ENCODE peak calls at places on chromosomes 4 and X, in seven cellular contexts. One of them, this sample, is unnamed.

GRCh38 chr4:89619230-89619962 is 217.6 kb downstream of the SNCA start:
- DNase-seq in IMR-90: no peak
- DNase-seq in trophoblast cell: no peak
- DNase-seq in mesendoderm: no peak
- DNase-seq in H1: no peak
- DNase-seq in neuronal stem cell: no peak
- DNase-seq in H9: no peak
- DNase-seq in this sample: peak; percentile 17

GRCh38 chrX:19046343-19047215 is 62.7 kb upstream of the PHKA2 start:
- DNase-seq in H9: no peak
- DNase-seq in mesendoderm: no peak
- DNase-seq in H1: no peak
- DNase-seq in neuronal stem cell: no peak
- DNase-seq in trophoblast cell: no peak
- DNase-seq in IMR-90: peak; percentile 71
- DNase-seq in this sample: peak; percentile 12

GRCh38 chr4:149344436-149344835 is 471.2 kb downstream of the IQCM start:
- DNase-seq in IMR-90: peak; percentile 34
- DNase-seq in H1: no peak
- DNase-seq in trophoblast cell: no peak
- DNase-seq in H9: no peak
- DNase-seq in neuronal stem cell: no peak
- DNase-seq in mesendoderm: no peak
- DNase-seq in this sample: peak; percentile 47

GRCh38 chrX:134502686-134503085 is 42.7 kb downstream of the HPRT1 start:
- DNase-seq in IMR-90: peak; percentile 69
- DNase-seq in H1: no peak
- DNase-seq in neuronal stem cell: no peak
- DNase-seq in H9: no peak
- DNase-seq in trophoblast cell: no peak
- DNase-seq in mesendoderm: no peak
- DNase-seq in this sample: peak; percentile 57

GRCh38 chrX:38891641-38892413 is 90.6 kb downstream of the MID1IP1 start:
- DNase-seq in H1: no peak
- DNase-seq in IMR-90: peak; percentile 75
- DNase-seq in H9: no peak
- DNase-seq in mesendoderm: peak; percentile 36
- DNase-seq in neuronal stem cell: no peak
- DNase-seq in trophoblast cell: no peak
- DNase-seq in this sample: peak; percentile 10

GRCh38 chr4:22957774-22958173 is 265.0 kb downstream of the GBA3 start:
- DNase-seq in neuronal stem cell: no peak
- DNase-seq in IMR-90: no peak
- DNase-seq in H1: no peak
- DNase-seq in mesendoderm: no peak
- DNase-seq in trophoblast cell: no peak
- DNase-seq in H9: no peak
- DNase-seq in this sample: no peak

GRCh38 chr4:101856149-101856548 is 65.6 kb downstream of the BANK1 start:
- DNase-seq in H9: no peak
- DNase-seq in trophoblast cell: no peak
- DNase-seq in neuronal stem cell: no peak
- DNase-seq in H1: no peak
- DNase-seq in IMR-90: no peak
- DNase-seq in mesendoderm: no peak
- DNase-seq in this sample: no peak

GRCh38 chr4:36243355-36244256 is 708 bp downstream of the ARAP2 start:
- DNase-seq in mesendoderm: peak; percentile 49
- DNase-seq in H1: peak; percentile 67
- DNase-seq in IMR-90: peak; percentile 1
- DNase-seq in neuronal stem cell: peak; percentile 29
- DNase-seq in trophoblast cell: peak; percentile 66
- DNase-seq in H9: peak; percentile 32
- DNase-seq in this sample: peak; percentile 25

GRCh38 chr4:78652282-78652876 is 100.8 kb downstream of the ANXA3 start:
- DNase-seq in IMR-90: no peak
- DNase-seq in trophoblast cell: no peak
- DNase-seq in mesendoderm: no peak
- DNase-seq in H1: no peak
- DNase-seq in H9: no peak
- DNase-seq in neuronal stem cell: no peak
- DNase-seq in this sample: no peak

GRCh38 chrX:107836958-107837357 is 11.3 kb downstream of the MID2 start:
- DNase-seq in neuronal stem cell: no peak
- DNase-seq in H1: no peak
- DNase-seq in mesendoderm: no peak
- DNase-seq in H9: no peak
- DNase-seq in trophoblast cell: no peak
- DNase-seq in IMR-90: no peak
- DNase-seq in this sample: peak; percentile 24

GRCh38 chr4:151356510-151356909 is 31.1 kb upstream of the SH3D19 start:
- DNase-seq in mesendoderm: no peak
- DNase-seq in H9: no peak
- DNase-seq in IMR-90: peak; percentile 18
- DNase-seq in H1: no peak
- DNase-seq in trophoblast cell: no peak
- DNase-seq in neuronal stem cell: no peak
- DNase-seq in this sample: peak; percentile 40

GRCh38 chrX:150635952-150636351 is 57.2 kb upstream of the MTMR1 start:
- DNase-seq in H1: no peak
- DNase-seq in mesendoderm: no peak
- DNase-seq in H9: no peak
- DNase-seq in IMR-90: peak; percentile 84
- DNase-seq in trophoblast cell: no peak
- DNase-seq in neuronal stem cell: no peak
- DNase-seq in this sample: peak; percentile 85

GRCh38 chrX:97692575-97692974 is 808.9 kb downstream of the RPA4 start:
- DNase-seq in mesendoderm: peak; percentile 3
- DNase-seq in neuronal stem cell: no peak
- DNase-seq in IMR-90: no peak
- DNase-seq in trophoblast cell: no peak
- DNase-seq in H9: no peak
- DNase-seq in H1: no peak
- DNase-seq in this sample: no peak

GRCh38 chr4:10097906-10098769 is 18.5 kb downstream of the WDR1 start:
- DNase-seq in neuronal stem cell: no peak
- DNase-seq in H9: no peak
- DNase-seq in mesendoderm: no peak
- DNase-seq in IMR-90: no peak
- DNase-seq in H1: no peak
- DNase-seq in trophoblast cell: no peak
- DNase-seq in this sample: no peak

GRCh38 chrX:23228950-23229448 is 105.7 kb upstream of the PTCHD1 start:
- DNase-seq in H9: no peak
- DNase-seq in trophoblast cell: no peak
- DNase-seq in neuronal stem cell: no peak
- DNase-seq in H1: no peak
- DNase-seq in IMR-90: no peak
- DNase-seq in mesendoderm: peak; percentile 45
- DNase-seq in this sample: no peak

GRCh38 chr4:58760737-58761136 is 1650.6 kb upstream of the IGFBP7 start:
- DNase-seq in trophoblast cell: no peak
- DNase-seq in mesendoderm: no peak
- DNase-seq in neuronal stem cell: no peak
- DNase-seq in IMR-90: no peak
- DNase-seq in H9: no peak
- DNase-seq in H1: no peak
- DNase-seq in this sample: no peak

GRCh38 chr4:1490906-1491629 is 84.8 kb upstream of the NKX1-1 start:
- DNase-seq in IMR-90: no peak
- DNase-seq in H9: no peak
- DNase-seq in mesendoderm: no peak
- DNase-seq in neuronal stem cell: no peak
- DNase-seq in trophoblast cell: no peak
- DNase-seq in H1: no peak
- DNase-seq in this sample: no peak

GRCh38 chrX:85326234-85327059 is 53.0 kb downstream of the POF1B start:
- DNase-seq in H9: peak; percentile 14
- DNase-seq in mesendoderm: no peak
- DNase-seq in neuronal stem cell: no peak
- DNase-seq in IMR-90: no peak
- DNase-seq in trophoblast cell: no peak
- DNase-seq in H1: no peak
- DNase-seq in this sample: no peak

GRCh38 chr4:115113382-115114106 is at the start of gene NDST4:
- DNase-seq in trophoblast cell: no peak
- DNase-seq in H1: no peak
- DNase-seq in IMR-90: no peak
- DNase-seq in H9: no peak
- DNase-seq in mesendoderm: no peak
- DNase-seq in neuronal stem cell: peak; percentile 79
- DNase-seq in this sample: peak; percentile 46

GRCh38 chr4:184932343-184932742 is 85.9 kb upstream of the HELT start:
- DNase-seq in mesendoderm: peak; percentile 95
- DNase-seq in neuronal stem cell: no peak
- DNase-seq in IMR-90: no peak
- DNase-seq in H1: peak; percentile 32
- DNase-seq in H9: no peak
- DNase-seq in trophoblast cell: peak; percentile 67
- DNase-seq in this sample: no peak

GRCh38 chr4:104491396-104491821 is 3.3 kb downstream of the CXXC4 start:
- DNase-seq in H9: peak; percentile 59
- DNase-seq in neuronal stem cell: peak; percentile 69
- DNase-seq in H1: peak; percentile 68
- DNase-seq in mesendoderm: peak; percentile 69
- DNase-seq in trophoblast cell: no peak
- DNase-seq in IMR-90: no peak
- DNase-seq in this sample: peak; percentile 65

GRCh38 chr4:59994118-59994517 is 1206.0 kb upstream of the ADGRL3 start:
- DNase-seq in IMR-90: no peak
- DNase-seq in trophoblast cell: no peak
- DNase-seq in H1: no peak
- DNase-seq in neuronal stem cell: no peak
- DNase-seq in mesendoderm: peak; percentile 56
- DNase-seq in H9: peak; percentile 43
- DNase-seq in this sample: no peak

GRCh38 chr4:55356991-55357461 is 11.0 kb downstream of the SRD5A3 start:
- DNase-seq in H9: no peak
- DNase-seq in H1: peak; percentile 33
- DNase-seq in trophoblast cell: no peak
- DNase-seq in IMR-90: peak; percentile 44
- DNase-seq in mesendoderm: no peak
- DNase-seq in neuronal stem cell: no peak
- DNase-seq in this sample: peak; percentile 59

GRCh38 chr4:137370206-137370633 is 162.1 kb downstream of the PCDH18 start:
- DNase-seq in trophoblast cell: no peak
- DNase-seq in neuronal stem cell: no peak
- DNase-seq in mesendoderm: no peak
- DNase-seq in H1: no peak
- DNase-seq in IMR-90: peak; percentile 85
- DNase-seq in H9: no peak
- DNase-seq in this sample: no peak

GRCh38 chr4:126396121-126396520 is 1081.4 kb downstream of the FAT4 start:
- DNase-seq in trophoblast cell: peak; percentile 65
- DNase-seq in neuronal stem cell: no peak
- DNase-seq in IMR-90: no peak
- DNase-seq in H1: no peak
- DNase-seq in mesendoderm: peak; percentile 2
- DNase-seq in H9: no peak
- DNase-seq in this sample: no peak

GRCh38 chr4:96698891-96699290 is 859.0 kb downstream of the PDHA2 start:
- DNase-seq in mesendoderm: no peak
- DNase-seq in trophoblast cell: no peak
- DNase-seq in neuronal stem cell: peak; percentile 4
- DNase-seq in IMR-90: no peak
- DNase-seq in H1: no peak
- DNase-seq in H9: no peak
- DNase-seq in this sample: no peak

GRCh38 chr4:32485976-32486375 is 1765.8 kb downstream of the PCDH7 start:
- DNase-seq in mesendoderm: no peak
- DNase-seq in trophoblast cell: no peak
- DNase-seq in H1: no peak
- DNase-seq in IMR-90: no peak
- DNase-seq in H9: no peak
- DNase-seq in neuronal stem cell: peak; percentile 36
- DNase-seq in this sample: no peak

GRCh38 chr4:12439633-12440305 is 1011.1 kb upstream of the HS3ST1 start:
- DNase-seq in H1: no peak
- DNase-seq in mesendoderm: no peak
- DNase-seq in IMR-90: no peak
- DNase-seq in neuronal stem cell: no peak
- DNase-seq in trophoblast cell: no peak
- DNase-seq in H9: no peak
- DNase-seq in this sample: no peak

GRCh38 chrX:104166735-104167436 is 633 bp downstream of the FAM199X start:
- DNase-seq in H1: no peak
- DNase-seq in H9: no peak
- DNase-seq in neuronal stem cell: no peak
- DNase-seq in IMR-90: no peak
- DNase-seq in trophoblast cell: no peak
- DNase-seq in mesendoderm: peak; percentile 16
- DNase-seq in this sample: peak; percentile 5

GRCh38 chr4:4783847-4784246 is 75.6 kb upstream of the MSX1 start:
- DNase-seq in trophoblast cell: no peak
- DNase-seq in neuronal stem cell: no peak
- DNase-seq in H9: no peak
- DNase-seq in IMR-90: no peak
- DNase-seq in mesendoderm: no peak
- DNase-seq in H1: no peak
- DNase-seq in this sample: no peak
- H2BK120ac ChIP-seq in trophoblast cell: no peak overlapping the region
- H2BK120ac ChIP-seq in neuronal stem cell: no peak overlapping the region
- H2BK120ac ChIP-seq in H9: no peak overlapping the region
- H2BK120ac ChIP-seq in IMR-90: no peak overlapping the region
- H2BK120ac ChIP-seq in mesendoderm: no peak overlapping the region
- H2BK120ac ChIP-seq in H1: no peak overlapping the region
- H2BK120ac ChIP-seq in this sample: no peak overlapping the region

GRCh38 chr4:39497909-39498723 is 29.1 kb downstream of the UGDH start:
- DNase-seq in H1: peak; percentile 32
- DNase-seq in trophoblast cell: no peak
- DNase-seq in neuronal stem cell: no peak
- DNase-seq in mesendoderm: no peak
- DNase-seq in H9: no peak
- DNase-seq in IMR-90: no peak
- DNase-seq in this sample: no peak
- H2BK120ac ChIP-seq in H1: no peak overlapping the region
- H2BK120ac ChIP-seq in trophoblast cell: no peak overlapping the region
- H2BK120ac ChIP-seq in neuronal stem cell: no peak overlapping the region
- H2BK120ac ChIP-seq in mesendoderm: no peak overlapping the region
- H2BK120ac ChIP-seq in H9: no peak overlapping the region
- H2BK120ac ChIP-seq in IMR-90: no peak overlapping the region
- H2BK120ac ChIP-seq in this sample: no peak overlapping the region

GRCh38 chrX:154515803-154516654 is at the start of gene FAM3A:
- DNase-seq in trophoblast cell: peak; percentile 79
- DNase-seq in neuronal stem cell: peak; percentile 77
- DNase-seq in H9: peak; percentile 91
- DNase-seq in mesendoderm: peak; percentile 89
- DNase-seq in IMR-90: peak; percentile 85
- DNase-seq in H1: peak; percentile 87
- DNase-seq in this sample: peak; percentile 87
- H2BK120ac ChIP-seq in trophoblast cell: peak within 1 kb of the TSS; percentile 83
- H2BK120ac ChIP-seq in neuronal stem cell: no peak within 1 kb of the TSS
- H2BK120ac ChIP-seq in H9: no peak within 1 kb of the TSS
- H2BK120ac ChIP-seq in mesendoderm: no peak within 1 kb of the TSS
- H2BK120ac ChIP-seq in IMR-90: no peak within 1 kb of the TSS
- H2BK120ac ChIP-seq in H1: no peak within 1 kb of the TSS
- H2BK120ac ChIP-seq in this sample: no peak within 1 kb of the TSS

DNA sequence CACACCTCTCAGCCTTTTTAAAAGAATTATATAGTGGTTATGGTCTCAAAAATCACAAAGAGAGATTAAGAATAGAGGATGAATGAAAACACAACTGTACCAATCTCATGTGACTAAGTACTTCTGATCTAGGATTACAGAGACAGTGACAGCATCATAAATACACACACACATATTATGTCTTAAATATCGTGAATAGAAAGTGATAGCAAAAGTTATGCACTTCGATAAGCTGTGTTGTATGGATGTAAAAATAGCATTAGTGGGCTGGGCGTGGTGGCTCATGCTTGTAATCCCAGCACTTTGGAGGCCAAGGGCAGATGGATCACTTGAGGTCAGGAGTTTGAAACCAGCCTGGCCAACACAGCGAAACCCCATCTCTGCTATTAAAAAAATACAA is 25.0 kb downstream of the GYPA start:
- DNase-seq in neuronal stem cell: no peak
- DNase-seq in IMR-90: no peak
- DNase-seq in trophoblast cell: no peak
- DNase-seq in H1: no peak
- DNase-seq in mesendoderm: no peak
- DNase-seq in H9: no peak
- DNase-seq in this sample: no peak
- H2BK120ac ChIP-seq in neuronal stem cell: no peak overlapping the region
- H2BK120ac ChIP-seq in IMR-90: no peak overlapping the region
- H2BK120ac ChIP-seq in trophoblast cell: no peak overlapping the region
- H2BK120ac ChIP-seq in H1: no peak overlapping the region
- H2BK120ac ChIP-seq in mesendoderm: no peak overlapping the region
- H2BK120ac ChIP-seq in H9: no peak overlapping the region
- H2BK120ac ChIP-seq in this sample: no peak overlapping the region

This sample was measured in mesenchymal stem cell.